ENCODE peak calls at places on chromosomes 3 and 15, in seven cellular contexts. K, Y, R, L, G, O and J are unnamed samples. For H3K4me1, the result is how much of the 10 kb centered on the place peaks cover.

GRCh38 chr15:75309711-75310110 is 26.2 kb upstream of the COMMD4 start:
- DNase-seq in K (no peak), Y (no peak), R (no peak), L (no peak), G (peak), O (no peak), J (no peak)

GRCh38 chr3:47162695-47163022 is 1.3 kb downstream of the SETD2 start:
- DNase-seq in K (no peak), Y (no peak), R (no peak), L (peak), G (no peak), O (no peak), J (no peak)

GRCh38 chr15:39239562-39239961 is 341.3 kb upstream of the THBS1 start:
- DNase-seq in K (no peak), Y (no peak), R (no peak), L (no peak), G (no peak), O (no peak), J (no peak)

GRCh38 chr15:101255615-101256350 is 3.9 kb upstream of the CHSY1 start:
- DNase-seq in K (no peak), Y (no peak), R (no peak), L (peak), G (peak), O (no peak), J (peak)

GRCh38 chr3:108398510-108398909 is 102.2 kb downstream of the HHLA2 start:
- DNase-seq in K (no peak), Y (no peak), R (no peak), L (no peak), G (no peak), O (no peak), J (no peak)

GRCh38 chr3:54086639-54087405 is 35.5 kb upstream of the CACNA2D3 start:
- DNase-seq in K (no peak), Y (no peak), R (no peak), L (no peak), G (no peak), O (no peak), J (no peak)

GRCh38 chr15:89851665-89852341 is 37.2 kb upstream of the ANPEP start:
- DNase-seq in K (no peak), Y (no peak), R (no peak), L (no peak), G (no peak), O (no peak), J (no peak)

GRCh38 chr3:87206070-87206469 is 21.0 kb upstream of the CHMP2B start:
- DNase-seq in K (no peak), Y (no peak), R (no peak), L (no peak), G (peak), O (no peak), J (no peak)

GRCh38 chr15:64634020-64634419 is 141.4 kb downstream of the RBPMS2 start:
- DNase-seq in K (peak), Y (peak), R (no peak), L (peak), G (peak), O (no peak), J (peak)

GRCh38 chr3:192409203-192409837 is 318.0 kb downstream of the FGF12 start:
- DNase-seq in K (no peak), Y (peak), R (peak), L (peak), G (no peak), O (no peak), J (no peak)

GRCh38 chr15:87631775-87632174 is 624.8 kb downstream of the NTRK3 start:
- DNase-seq in K (no peak), Y (no peak), R (no peak), L (no peak), G (no peak), O (no peak), J (no peak)

GRCh38 chr3:38454179-38454883 is 641 bp downstream of the ACVR2B start:
- DNase-seq in K (peak), Y (peak), R (peak), L (peak), G (no peak), O (no peak), J (peak)

GRCh38 chr3:13673207-13673606 is 124.3 kb downstream of the FBLN2 start:
- DNase-seq in K (no peak), Y (no peak), R (no peak), L (no peak), G (no peak), O (no peak), J (no peak)

GRCh38 chr3:77513541-77513940 is 473.6 kb downstream of the ROBO2 start:
- DNase-seq in K (no peak), Y (no peak), R (no peak), L (no peak), G (no peak), O (no peak), J (peak)

GRCh38 chr3:23202203-23202920 is 765 bp upstream of the UBE2E2 start:
- DNase-seq in K (no peak), Y (peak), R (no peak), L (no peak), G (no peak), O (peak), J (no peak)

DNA sequence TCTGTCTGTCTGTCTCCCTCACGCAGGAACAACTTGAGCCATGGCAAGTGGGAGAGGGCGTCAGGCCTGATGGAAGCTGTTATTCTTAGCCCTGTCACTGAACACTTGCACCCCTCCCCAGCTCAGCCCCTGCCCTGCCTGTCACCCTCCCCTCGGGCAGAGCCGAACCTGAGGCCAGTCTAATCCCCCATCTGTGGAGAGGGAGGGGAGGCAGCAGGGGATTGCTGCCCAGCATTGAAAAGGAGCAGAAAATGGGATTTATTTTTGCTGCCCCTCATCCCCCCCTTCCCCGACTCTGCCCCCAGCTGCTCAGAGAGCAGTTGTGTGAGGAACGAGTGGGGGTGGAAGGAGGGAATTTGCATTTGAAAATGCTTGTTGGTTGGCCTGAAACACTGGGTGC is 71.6 kb downstream of the EPHB3 start:
- DNase-seq in K (no peak), Y (no peak), R (peak), L (peak), G (no peak), O (no peak), J (no peak)
- H3K4me1 ChIP-seq in K (under half), Y (under half), R (under half), L (half or more), G (under half), O (under half), J (under half)

DNA sequence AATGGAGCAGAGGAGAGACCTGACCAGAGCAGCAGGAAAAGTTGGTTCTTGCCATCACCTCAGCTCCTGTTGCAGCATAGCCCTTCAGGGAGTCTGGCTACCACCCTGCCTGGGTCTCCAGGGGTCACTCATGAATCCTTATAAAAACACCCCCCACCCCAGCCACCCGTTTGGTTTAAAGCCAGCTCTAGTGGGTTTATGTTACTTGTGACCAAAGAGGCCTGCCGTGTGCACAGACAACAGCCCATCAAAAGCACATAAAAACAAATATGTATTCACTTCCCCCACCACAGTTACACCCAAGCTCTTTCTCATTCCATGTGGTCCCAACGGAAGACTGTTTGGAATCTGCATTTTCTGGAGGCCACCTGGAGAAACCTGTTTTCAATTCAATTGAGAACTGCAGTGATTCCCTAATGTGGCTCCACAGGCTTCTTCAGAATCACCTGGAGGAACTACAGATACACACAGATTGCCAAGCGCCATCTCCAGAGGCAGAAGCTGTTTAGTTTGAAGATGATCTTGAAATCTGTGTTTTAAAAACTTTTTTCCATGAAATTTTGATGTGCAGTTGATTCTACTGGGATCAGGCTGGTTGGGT is 13.8 kb downstream of the FOXL2 start:
- DNase-seq in K (no peak), Y (no peak), R (no peak), L (no peak), G (no peak), O (no peak), J (no peak)
- H3K4me3 ChIP-seq in K (no peak), Y (no peak), R (no peak), L (no peak), G (no peak), O (no peak), J (no peak)

DNA sequence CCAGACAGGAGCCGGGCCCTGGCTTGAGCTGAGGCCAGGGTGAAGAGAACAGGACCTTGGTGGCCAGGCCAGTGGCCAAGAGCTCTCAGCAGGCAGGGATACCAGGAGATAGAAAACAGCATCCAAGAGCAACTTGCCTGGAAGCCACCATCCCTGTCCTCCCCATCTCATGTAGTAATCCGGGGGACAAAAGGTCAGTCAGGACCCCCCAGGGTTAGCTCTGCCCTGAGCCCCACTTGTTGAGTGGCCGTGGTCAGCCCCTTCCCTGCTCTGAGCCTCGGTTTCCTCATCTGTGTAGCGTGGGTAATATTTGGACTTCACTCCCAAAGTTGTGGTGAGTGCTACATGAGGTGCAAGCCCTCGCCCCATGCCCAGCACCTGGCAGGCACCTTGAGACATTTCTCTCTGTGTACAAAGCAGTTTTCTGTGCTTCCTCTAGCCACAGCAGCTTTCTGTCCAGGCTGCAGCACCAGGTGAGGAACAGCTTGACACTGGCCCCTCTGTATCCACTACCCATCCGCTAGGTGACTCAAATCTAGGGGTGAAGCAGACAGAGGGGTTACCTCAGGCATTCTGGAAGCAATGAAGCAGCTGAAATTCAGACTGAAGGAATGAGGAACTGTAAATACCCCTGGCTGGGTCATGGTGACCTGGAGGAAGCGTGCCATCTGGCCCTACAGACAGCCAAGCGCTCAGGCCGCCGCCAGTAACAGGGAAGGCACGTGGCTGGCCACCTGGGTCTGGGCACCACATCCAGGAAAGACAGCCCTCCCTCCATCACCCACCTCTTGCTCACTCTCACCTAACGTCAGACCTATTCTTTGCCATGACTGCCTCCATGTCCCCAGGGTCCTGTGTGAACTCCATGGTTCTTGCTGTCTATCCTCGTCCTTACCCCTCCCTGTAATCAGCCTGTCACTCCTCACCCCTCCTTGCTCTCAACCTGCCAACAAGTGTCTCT is 6.7 kb downstream of the CISH start:
- DNase-seq in K (no peak), Y (no peak), R (no peak), L (no peak), G (no peak), O (no peak), J (no peak)
- H3K4me1 ChIP-seq in K (half or more), Y (half or more), R (half or more), L (under half), G (half or more), O (under half), J (under half)

GRCh38 chr3:195613468-195614069 is 29.8 kb upstream of the APOD start:
- DNase-seq in K (no peak), Y (no peak), R (no peak), L (no peak), G (no peak), O (no peak), J (no peak)

GRCh38 chr3:195612075-195612800 is 28.5 kb upstream of the APOD start:
- DNase-seq in K (no peak), Y (no peak), R (no peak), L (no peak), G (no peak), O (no peak), J (no peak)

DNA sequence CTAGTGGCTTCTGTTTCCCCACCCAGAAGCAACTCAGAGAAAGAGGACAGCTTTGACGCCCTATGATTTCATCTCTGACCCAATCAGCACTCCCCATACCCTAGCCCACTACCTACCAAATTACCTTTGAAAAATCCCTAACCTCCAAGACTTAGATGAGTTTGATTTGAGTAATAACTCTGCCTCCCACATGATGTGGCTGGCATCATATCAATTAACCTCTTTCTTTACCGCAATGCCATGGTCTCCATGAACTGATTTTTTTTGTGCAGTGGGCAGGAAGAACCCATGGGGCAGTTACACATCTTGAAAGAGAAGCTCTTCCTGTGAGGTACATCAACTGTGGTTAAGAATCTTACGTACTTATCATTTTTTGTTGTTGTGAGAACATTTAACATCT is 25.5 kb upstream of the APOD start:
- DNase-seq in K (peak), Y (peak), R (no peak), L (no peak), G (no peak), O (no peak), J (no peak)
- H3K4me3 ChIP-seq in K (no peak), Y (no peak), R (no peak), L (no peak), G (no peak), O (no peak), J (no peak)

GRCh38 chr15:40345867-40346578 is 4.8 kb upstream of the PHGR1 start:
- DNase-seq in K (no peak), Y (no peak), R (peak), L (no peak), G (no peak), O (no peak), J (no peak)
- H3K4me1 ChIP-seq in K (under half), Y (under half), R (under half), L (under half), G (half or more), O (under half), J (under half)

DNA sequence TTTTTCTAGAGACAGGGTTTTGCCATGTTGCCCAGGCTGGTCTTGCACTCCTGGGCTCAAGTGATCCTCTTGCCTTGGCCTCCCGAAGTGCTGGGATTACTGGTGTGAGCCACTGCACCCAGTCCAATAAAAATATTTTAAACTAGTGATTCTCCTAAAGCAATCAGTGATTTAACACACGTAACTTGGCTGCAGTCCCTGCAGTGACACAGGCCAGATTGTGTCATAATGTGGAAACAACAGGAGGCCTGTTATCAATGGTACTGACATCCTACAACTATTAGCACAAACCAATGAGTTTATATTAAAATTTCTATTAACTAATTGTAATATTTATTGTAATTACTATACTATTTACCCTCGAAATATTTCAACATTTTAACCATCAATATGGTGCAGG is 1.6 kb upstream of the SEC61A1 start:
- DNase-seq in K (no peak), Y (no peak), R (no peak), L (no peak), G (no peak), O (no peak), J (no peak)
- H3K4me3 ChIP-seq in K (no peak), Y (no peak), R (no peak), L (no peak), G (no peak), O (no peak), J (no peak)